ENCODE peak calls at places on chromosomes 2 and 18, in six cellular contexts. H is AG09319; V is fibroblast of lung; N is brain microvascular endothelial cell; C is CD8-positive, alpha-beta T cell; S is GM12865. F is an unnamed sample.

GRCh38 chr18:62585274-62586147 is 62.7 kb downstream of the ZCCHC2 start:
- DNase-seq in H (no peak), C (no peak), N (no peak), S (no peak), V (no peak), F (no peak)

GRCh38 chr2:144948205-144948855 is 428.4 kb upstream of the ZEB2 start:
- DNase-seq in S (no peak), C (no peak), V (no peak), H (no peak), N (no peak), F (no peak)

GRCh38 chr18:28690836-28691835 is 514.2 kb upstream of the CDH2 start:
- DNase-seq in V (no peak), N (no peak), S (no peak), H (no peak), C (no peak), F (no peak)

GRCh38 chr2:60961457-60961856 is 56.1 kb upstream of the PEX13 start:
- DNase-seq in S (no peak), N (peak), V (peak), H (no peak), C (no peak), F (no peak)

GRCh38 chr18:40882468-40882867 is 1072.6 kb upstream of the PIK3C3 start:
- DNase-seq in V (no peak), S (no peak), N (no peak), H (no peak), C (no peak), F (no peak)

GRCh38 chr2:25362564-25363145 is 20.9 kb upstream of the DNMT3A start:
- DNase-seq in H (no peak), C (peak), N (no peak), S (peak), V (no peak), F (no peak)

GRCh38 chr2:96485350-96485749 is 19.8 kb downstream of the NEURL3 start:
- DNase-seq in S (no peak), V (no peak), N (no peak), H (no peak), C (no peak), F (no peak)

GRCh38 chr2:15058015-15058414 is 425.5 kb downstream of the LRATD1 start:
- DNase-seq in N (no peak), H (no peak), V (peak), S (peak), C (no peak), F (no peak)

GRCh38 chr2:188973650-188974049 is 523 bp upstream of the COL3A1 start:
- DNase-seq in H (no peak), V (peak), N (no peak), C (no peak), S (no peak), F (no peak)

GRCh38 chr18:79059456-79059855 is 9.7 kb upstream of the ATP9B start:
- DNase-seq in S (no peak), N (no peak), V (no peak), C (no peak), H (no peak), F (no peak)

GRCh38 chr2:212843409-212844199 is 305.0 kb upstream of the ERBB4 start:
- DNase-seq in S (no peak), V (peak), H (peak), N (peak), C (no peak), F (peak)

GRCh38 chr18:47931707-47932103 is 1.2 kb upstream of the SMAD2 start:
- DNase-seq in C (peak), V (peak), S (peak), N (no peak), H (no peak), F (no peak)

GRCh38 chr2:180359522-180360282 is 352.6 kb upstream of the CWC22 start:
- DNase-seq in H (no peak), N (no peak), C (no peak), V (no peak), S (peak), F (no peak)
- TF ChIP-seq CTCF in H (no peak), N (no peak), C (no peak), V (peak), S (peak), F (no peak)

GRCh38 chr2:164954954-164955701 is at the start of gene SLC38A11:
- DNase-seq in S (no peak), N (peak), V (no peak), H (no peak), C (no peak), F (no peak)
- TF ChIP-seq CTCF in S (no peak), N (peak), V (no peak), H (peak), C (no peak), F (peak)

DNA sequence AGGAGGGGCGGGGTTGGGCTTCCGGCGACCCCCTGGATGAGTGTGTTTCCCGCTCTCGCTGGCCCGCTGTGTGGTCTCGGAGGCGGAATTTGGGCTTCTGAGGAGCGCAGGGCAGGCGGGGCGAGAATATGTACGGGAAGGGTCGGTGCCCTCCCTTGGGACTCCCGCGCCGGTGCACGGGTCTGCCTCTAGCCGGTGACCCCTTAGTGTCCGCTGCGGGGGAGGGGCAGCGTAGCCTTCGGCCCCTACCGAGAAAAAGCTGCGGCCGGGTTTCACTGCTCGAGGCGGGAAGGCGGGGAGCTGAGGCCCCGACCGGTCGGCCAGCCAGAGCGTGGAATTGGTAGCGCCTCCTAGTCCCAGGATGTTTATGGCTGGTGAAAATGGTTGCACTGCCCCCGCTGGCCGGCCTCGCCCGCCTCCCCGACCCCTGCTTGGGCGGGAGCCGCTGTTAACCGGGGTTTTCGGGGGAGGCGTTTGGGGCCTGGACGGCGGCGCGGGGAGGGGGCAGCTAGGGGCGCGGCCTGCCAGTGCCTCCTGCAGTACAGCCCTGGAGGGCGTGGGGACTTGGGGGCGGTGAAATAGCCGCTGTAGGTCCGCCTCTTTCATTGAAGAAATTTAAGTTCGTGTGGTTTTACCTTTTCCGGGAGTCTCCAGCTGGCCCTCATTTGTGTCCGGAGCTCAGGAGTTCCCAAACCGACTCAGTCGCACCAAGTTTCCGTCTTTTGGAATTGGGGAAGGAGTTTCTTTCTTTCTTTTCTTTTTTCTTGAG is at the start of gene UGP2:
- DNase-seq in C (peak), H (peak), S (peak), N (peak), V (peak), F (peak)
- TF ChIP-seq CTCF in C (peak), H (peak), S (no peak), N (peak), V (peak), F (peak)

GRCh38 chr2:71223767-71224333 is 3.1 kb downstream of the PAIP2B start:
- DNase-seq in H (peak), N (peak), S (peak), C (no peak), V (peak), F (no peak)

GRCh38 chr2:71224457-71224856 is 2.4 kb downstream of the PAIP2B start:
- DNase-seq in S (no peak), C (no peak), V (no peak), N (no peak), H (no peak), F (no peak)

GRCh38 chr2:71226965-71227560 is at the start of gene PAIP2B:
- DNase-seq in C (peak), N (peak), S (peak), V (peak), H (peak), F (peak)

GRCh38 chr2:71224935-71225334 is 2.0 kb downstream of the PAIP2B start:
- DNase-seq in C (no peak), H (no peak), S (no peak), N (no peak), V (no peak), F (no peak)

DNA sequence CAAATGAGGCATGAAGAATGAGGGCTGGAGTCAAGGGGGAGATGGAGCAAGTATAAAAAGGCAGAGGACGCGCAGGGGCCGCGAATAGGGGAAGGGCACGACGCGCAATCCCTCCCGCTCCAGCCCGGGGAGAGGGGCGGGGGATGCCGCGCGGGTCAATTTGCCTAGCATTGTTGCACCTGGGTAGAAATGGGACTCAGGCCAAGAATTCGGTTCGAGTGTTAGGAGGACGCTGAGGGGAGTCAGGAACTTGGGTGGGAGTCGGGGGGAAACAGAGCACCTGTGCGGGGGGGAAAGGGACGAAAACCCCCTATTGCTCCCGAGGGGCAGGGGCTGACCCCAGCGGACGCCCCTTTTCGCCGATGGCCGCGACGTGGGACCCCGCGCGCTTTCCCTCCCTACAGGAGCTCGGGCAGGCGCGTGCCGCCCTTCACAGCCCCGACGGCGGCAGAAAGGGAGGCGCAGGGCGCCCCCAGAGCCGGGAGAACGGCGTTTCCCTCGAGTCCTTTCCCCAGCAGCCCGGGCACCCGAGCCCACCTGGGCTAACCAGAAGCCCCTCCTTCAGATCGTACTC is 425 bp downstream of the PAIP2B start:
- DNase-seq in V (no peak), C (no peak), S (no peak), N (no peak), H (no peak), F (no peak)
- TF ChIP-seq CTCF in V (no peak), C (no peak), S (no peak), N (no peak), H (no peak), F (no peak)

DNA sequence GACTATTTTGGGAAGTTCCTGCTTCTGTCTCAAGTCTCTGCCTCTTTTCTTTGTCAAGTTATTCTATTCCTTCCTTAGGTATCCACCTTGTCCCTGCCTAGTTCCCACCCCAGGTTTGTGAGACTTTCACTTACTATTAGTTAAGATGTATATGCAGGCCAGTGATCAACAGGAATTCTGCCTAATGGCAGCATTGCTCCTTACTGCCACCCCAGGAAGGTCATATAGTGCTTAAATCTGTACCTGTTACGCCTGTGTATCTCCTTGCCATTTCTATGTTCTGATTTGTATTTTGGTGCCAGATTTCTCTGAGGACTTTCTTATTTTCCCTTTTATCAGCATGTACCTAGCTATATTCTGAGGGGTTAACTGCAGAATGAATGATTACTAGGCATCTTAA is 746.0 kb upstream of the TMEFF2 start:
- DNase-seq in N (no peak), H (no peak), V (no peak), S (no peak), C (no peak), F (no peak)
- TF ChIP-seq CTCF in N (no peak), H (no peak), V (no peak), S (peak), C (no peak), F (no peak)

GRCh38 chr18:1292167-1292566 is 387.5 kb downstream of the ADCYAP1 start:
- DNase-seq in V (no peak), C (no peak), S (no peak), N (no peak), H (no peak), F (no peak)
- TF ChIP-seq CTCF in V (no peak), C (no peak), S (no peak), N (no peak), H (no peak), F (no peak)